ENCODE peak calls at places on chromosomes 11 and 22, in four cellular contexts. Z, F, I and P are unnamed samples.

GRCh38 chr11:36385121-36385530 is 89.0 kb downstream of the PRR5L start:
- DNase-seq in Z (no peak), F (no peak), I (peak), P (peak)

GRCh38 chr22:31867386-31868153 is 76.8 kb upstream of the YWHAH start:
- DNase-seq in Z (no peak), F (no peak), I (no peak), P (no peak)

GRCh38 chr11:61113209-61113608 is 10.9 kb downstream of the CD5 start:
- DNase-seq in Z (no peak), F (no peak), I (no peak), P (no peak)

GRCh38 chr11:130024356-130024755 is 21.7 kb upstream of the PRDM10 start:
- DNase-seq in Z (no peak), F (no peak), I (no peak), P (no peak)

GRCh38 chr22:29253561-29254282 is 14.1 kb downstream of the RHBDD3 start:
- DNase-seq in Z (no peak), F (no peak), I (no peak), P (no peak)

GRCh38 chr11:96748639-96749370 is 359.0 kb downstream of the JRKL start:
- DNase-seq in Z (no peak), F (no peak), I (peak), P (peak)

GRCh38 chr11:60809249-60809648 is 24.1 kb downstream of the MS4A10 start:
- DNase-seq in Z (no peak), F (no peak), I (no peak), P (no peak)

GRCh38 chr11:34149274-34149673 is 43.8 kb downstream of the NAT10 start:
- DNase-seq in Z (no peak), F (no peak), I (no peak), P (no peak)

GRCh38 chr11:134592391-134592990 is 180.4 kb upstream of the B3GAT1 start:
- DNase-seq in Z (peak), F (no peak), I (no peak), P (no peak)

GRCh38 chr11:91326280-91326679 is 898.3 kb upstream of the FAT3 start:
- DNase-seq in Z (no peak), F (no peak), I (no peak), P (no peak)

GRCh38 chr11:69339916-69340565 is 46.1 kb downstream of the MYEOV start:
- DNase-seq in Z (no peak), F (no peak), I (no peak), P (no peak)

GRCh38 chr11:22460181-22460580 is 122.0 kb downstream of the SLC17A6 start:
- DNase-seq in Z (no peak), F (no peak), I (no peak), P (no peak)

GRCh38 chr11:26557666-26558065 is 14.4 kb downstream of the MUC15 start:
- DNase-seq in Z (no peak), F (no peak), I (no peak), P (peak)

GRCh38 chr11:114684636-114685035 is 6.3 kb downstream of the NXPE2 start:
- DNase-seq in Z (no peak), F (no peak), I (no peak), P (no peak)

GRCh38 chr11:91220476-91221202 is 997.8 kb upstream of the CHORDC1 start:
- DNase-seq in Z (no peak), F (no peak), I (peak), P (peak)

GRCh38 chr22:22752556-22753477 is 108.4 kb downstream of the GGTLC2 start:
- DNase-seq in Z (no peak), F (peak), I (peak), P (peak)

GRCh38 chr11:57335343-57336110 is at the start of gene SSRP1:
- DNase-seq in Z (peak), F (peak), I (peak), P (peak)

GRCh38 chr11:2932850-2933251 is 3.6 kb upstream of the PHLDA2 start:
- DNase-seq in Z (peak), F (no peak), I (no peak), P (no peak)

GRCh38 chr11:113877673-113878060 is 2.3 kb upstream of the USP28 start:
- DNase-seq in Z (no peak), F (no peak), I (no peak), P (no peak)

GRCh38 chr11:110818032-110818687 is 105.9 kb upstream of the ARHGAP20 start:
- DNase-seq in Z (no peak), F (no peak), I (peak), P (peak)

GRCh38 chr11:78420255-78420764 is 2.7 kb upstream of the GAB2 start:
- DNase-seq in Z (peak), F (peak), I (peak), P (peak)

GRCh38 chr22:19659805-19660345 is 54.4 kb upstream of the SEPTIN5 start:
- DNase-seq in Z (no peak), F (no peak), I (no peak), P (no peak)

GRCh38 chr22:49789289-49790141 is 38.2 kb downstream of the BRD1 start:
- DNase-seq in Z (no peak), F (peak), I (peak), P (peak)

GRCh38 chr11:67463680-67464410 is 5.2 kb downstream of the TMEM134 start:
- DNase-seq in Z (peak), F (no peak), I (no peak), P (peak)